ENCODE peak calls at places on chromosome 1, in four cellular contexts. T is HEK293T, M is GM12878, Y is HepG2. R is an unnamed sample.

GRCh38 chr1:84103197-84103992 is 40.7 kb upstream of the PRKACB start:
- DNase-seq in T (peak; percentile 50), Y (peak; percentile 37), M (no peak), R (peak; percentile 75)

GRCh38 chr1:167629681-167630567 is at the start of gene RCSD1:
- DNase-seq in M (no peak), T (no peak), Y (no peak), R (peak; percentile 87)

GRCh38 chr1:66300986-66301451 is 232.9 kb upstream of the SGIP1 start:
- DNase-seq in Y (no peak), M (peak; percentile 53), T (no peak), R (no peak)

GRCh38 chr1:26483980-26484379 is 11.7 kb downstream of the HMGN2 start:
- DNase-seq in M (no peak), T (no peak), Y (no peak), R (no peak)

GRCh38 chr1:33515607-33516006 is 43.2 kb downstream of the ZSCAN20 start:
- DNase-seq in Y (no peak), T (no peak), M (no peak), R (no peak)

GRCh38 chr1:192545781-192546521 is 29.6 kb upstream of the RGS1 start:
- DNase-seq in Y (no peak), M (peak; percentile 87), T (no peak), R (no peak)

GRCh38 chr1:54606096-54606989 is 17.0 kb downstream of the FAM151A start:
- DNase-seq in M (no peak), Y (no peak), T (no peak), R (no peak)

GRCh38 chr1:203486618-203487370 is 7.2 kb upstream of the OPTC start:
- DNase-seq in M (no peak), T (no peak), Y (no peak), R (no peak)

GRCh38 chr1:156540955-156541354 is 31.4 kb downstream of the IQGAP3 start:
- DNase-seq in T (no peak), Y (no peak), M (no peak), R (no peak)

GRCh38 chr1:238469146-238469601 is 578.5 kb upstream of the ZP4 start:
- DNase-seq in Y (no peak), M (no peak), T (no peak), R (no peak)

GRCh38 chr1:216502528-216503162 is 79.4 kb upstream of the USH2A start:
- DNase-seq in Y (no peak), T (no peak), M (no peak), R (no peak)

GRCh38 chr1:47435506-47436303 is 2.1 kb upstream of the FOXD2 start:
- DNase-seq in Y (no peak), T (no peak), M (no peak), R (no peak)

GRCh38 chr1:233362743-233363142 is 35.2 kb downstream of the MAP3K21 start:
- DNase-seq in T (no peak), Y (no peak), M (no peak), R (no peak)

GRCh38 chr1:246479061-246479460 is 28.0 kb downstream of the SMYD3 start:
- DNase-seq in T (no peak), M (no peak), Y (no peak), R (no peak)

GRCh38 chr1:93844262-93845045 is 34.6 kb downstream of the DNTTIP2 start:
- DNase-seq in Y (peak; percentile 77), T (peak; percentile 69), M (peak; percentile 34), R (peak; percentile 67)

GRCh38 chr1:32870615-32871363 is at the start of gene FNDC5:
- DNase-seq in M (no peak), T (peak; percentile 92), Y (no peak), R (peak; percentile 61)

GRCh38 chr1:33357099-33357498 is 36.2 kb upstream of the A3GALT2 start:
- DNase-seq in T (no peak), Y (no peak), M (no peak), R (no peak)

GRCh38 chr1:3324704-3325535 is 129.5 kb upstream of the ARHGEF16 start:
- DNase-seq in Y (no peak), M (no peak), T (no peak), R (no peak)

GRCh38 chr1:103459385-103459784 is 66.1 kb upstream of the RNPC3 start:
- DNase-seq in Y (no peak), M (no peak), T (no peak), R (no peak)

GRCh38 chr1:180182721-180183311 is 28.1 kb downstream of the QSOX1 start:
- DNase-seq in Y (no peak), T (no peak), M (no peak), R (no peak)

GRCh38 chr1:87674791-87675190 is 346.1 kb downstream of the LMO4 start:
- DNase-seq in Y (no peak), T (no peak), M (no peak), R (no peak)

GRCh38 chr1:32893198-32894018 is 7.1 kb downstream of the HPCA start:
- DNase-seq in M (no peak), T (peak; percentile 70), Y (no peak), R (peak; percentile 73)

GRCh38 chr1:178224358-178224757 is 130.5 kb downstream of the RASAL2 start:
- DNase-seq in T (no peak), M (no peak), Y (no peak), R (no peak)

GRCh38 chr1:67732750-67733151 is 47.8 kb downstream of the GADD45A start:
- DNase-seq in M (peak; percentile 58), T (no peak), Y (no peak), R (no peak)

GRCh38 chr1:50774759-50775351 is 185.2 kb downstream of the FAF1 start:
- DNase-seq in T (peak; percentile 49), Y (peak; percentile 63), M (peak; percentile 11), R (peak; percentile 52)

GRCh38 chr1:15423355-15424077 is 13.8 kb downstream of the EFHD2 start:
- DNase-seq in T (no peak), Y (no peak), M (no peak), R (no peak)

GRCh38 chr1:153649137-153649866 is 9.2 kb upstream of the SNAPIN start:
- DNase-seq in Y (no peak), M (no peak), T (no peak), R (peak; percentile 32)

GRCh38 chr1:30165116-30165515 is 558.3 kb downstream of the MATN1 start:
- DNase-seq in M (no peak), T (no peak), Y (no peak), R (no peak)

GRCh38 chr1:228695015-228695955 is 40.0 kb upstream of the RHOU start:
- DNase-seq in T (no peak), M (no peak), Y (peak; percentile 8), R (no peak)

GRCh38 chr1:178037510-178038253 is 56.2 kb upstream of the RASAL2 start:
- DNase-seq in T (peak; percentile 38), Y (peak; percentile 67), M (no peak), R (peak; percentile 61)

GRCh38 chr1:111746614-111746999 is 7.4 kb upstream of the INKA2 start:
- DNase-seq in M (no peak), T (no peak), Y (no peak), R (no peak)

GRCh38 chr1:111739984-111740765 is 980 bp upstream of the INKA2 start:
- DNase-seq in M (no peak), T (peak; percentile 72), Y (no peak), R (no peak)

GRCh38 chr1:111745670-111746613 is 6.7 kb upstream of the INKA2 start:
- DNase-seq in T (no peak), M (no peak), Y (no peak), R (no peak)

GRCh38 chr1:111743679-111744101 is 4.5 kb upstream of the INKA2 start:
- DNase-seq in M (no peak), T (no peak), Y (no peak), R (no peak)

DNA sequence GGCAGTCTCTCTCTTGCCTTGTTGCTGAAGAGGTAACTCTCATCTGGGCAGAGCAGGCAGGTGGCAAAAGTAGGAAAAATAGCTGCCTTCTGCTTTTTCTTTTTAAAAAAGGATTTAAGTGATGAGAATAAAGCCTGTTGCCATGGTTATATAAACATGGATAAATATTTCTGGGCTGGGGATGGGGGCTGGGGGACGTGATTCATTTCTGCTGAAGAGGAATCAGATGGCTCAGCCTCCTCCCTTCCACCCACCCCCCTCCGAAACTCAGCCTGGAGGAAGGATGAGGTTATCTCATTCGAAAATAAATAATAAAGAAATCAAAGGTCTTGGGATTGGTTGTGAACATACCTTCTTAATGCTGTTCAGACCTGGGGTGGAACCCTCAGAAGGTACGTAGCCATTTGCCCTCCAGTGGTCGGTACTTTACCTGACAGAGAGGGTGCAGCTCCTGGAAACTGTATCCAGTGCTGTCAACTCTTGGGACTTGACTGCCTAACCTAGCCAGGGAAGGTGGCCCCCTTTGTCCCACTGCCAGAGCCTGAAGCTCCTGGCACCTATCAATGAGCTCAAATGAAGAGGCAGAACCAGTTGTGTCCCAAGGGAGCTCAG is 3.8 kb upstream of the INKA2 start:
- DNase-seq in T (no peak), M (no peak), Y (no peak), R (no peak)
- TF ChIP-seq FOXK2 in T (no peak), M (no peak), Y (no peak), R (no peak)

GRCh38 chr1:56415720-56416119 is 163.6 kb downstream of the PLPP3 start:
- DNase-seq in Y (no peak), T (no peak), M (no peak), R (no peak)

GRCh38 chr1:56417636-56418035 is 161.7 kb downstream of the PLPP3 start:
- DNase-seq in T (no peak), Y (no peak), M (no peak), R (no peak)

GRCh38 chr1:56418047-56418680 is 161.2 kb downstream of the PLPP3 start:
- DNase-seq in Y (no peak), M (no peak), T (no peak), R (no peak)

GRCh38 chr1:56415258-56415657 is 164.1 kb downstream of the PLPP3 start:
- DNase-seq in M (no peak), Y (no peak), T (no peak), R (no peak)

DNA sequence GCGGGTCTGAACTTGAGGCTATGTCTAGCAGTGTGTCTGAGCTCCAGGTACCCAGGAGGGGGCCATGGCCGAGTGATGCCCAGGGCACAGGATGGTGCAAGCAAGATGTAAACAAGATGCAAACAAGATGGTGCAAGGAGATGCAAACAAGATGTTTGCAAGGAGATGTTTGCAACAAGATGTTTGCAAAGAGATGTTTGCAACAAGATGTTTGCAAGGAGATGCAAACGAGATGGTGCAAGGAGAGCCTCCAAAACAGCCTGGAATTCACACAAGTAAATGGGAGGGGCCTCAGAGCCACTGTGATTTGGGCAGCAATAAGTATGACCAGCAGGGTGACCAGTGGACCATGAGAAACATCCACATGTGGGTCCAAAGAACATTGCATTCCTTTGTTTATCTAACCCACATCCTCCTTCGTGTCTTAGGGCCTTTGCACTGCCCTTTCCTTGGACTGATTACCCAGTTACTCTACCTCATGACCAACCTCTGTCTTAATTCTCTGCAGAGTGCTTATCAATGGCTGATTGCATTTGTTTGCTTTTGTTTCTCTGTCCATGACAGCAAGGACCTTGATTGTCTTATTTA is 162.9 kb downstream of the PLPP3 start:
- DNase-seq in Y (peak; percentile 58), M (no peak), T (no peak), R (no peak)
- TF ChIP-seq FOXK2 in Y (no peak), M (no peak), T (no peak), R (no peak)

GRCh38 chr1:190170321-190170720 is 307.3 kb downstream of the BRINP3 start:
- DNase-seq in M (no peak), T (no peak), Y (no peak), R (no peak)
- TF ChIP-seq FOXK2 in M (no peak), T (no peak), Y (no peak), R (no peak)

GRCh38 chr1:37446874-37447273 is 27.5 kb upstream of the ZC3H12A start:
- DNase-seq in T (no peak), Y (no peak), M (no peak), R (no peak)

GRCh38 chr1:37449936-37450335 is 24.4 kb upstream of the ZC3H12A start:
- DNase-seq in Y (no peak), T (no peak), M (no peak), R (no peak)

GRCh38 chr1:37448691-37449417 is 25.5 kb upstream of the ZC3H12A start:
- DNase-seq in T (no peak), M (no peak), Y (no peak), R (no peak)

GRCh38 chr1:37452416-37452815 is 22.0 kb upstream of the ZC3H12A start:
- DNase-seq in T (no peak), Y (no peak), M (no peak), R (no peak)

GRCh38 chr1:37448185-37448584 is 26.2 kb upstream of the ZC3H12A start:
- DNase-seq in T (no peak), Y (no peak), M (no peak), R (no peak)
- TF ChIP-seq FOXK2 in T (no peak), Y (no peak), M (no peak), R (no peak)